ENCODE peak calls at places on chromosomes 2 and 18, in ten cellular contexts. Q, K, V, X, N, D, Y, M, E and T are unnamed samples.

GRCh38 chr18:70256994-70257393 is 31.9 kb upstream of the SOCS6 start:
- DNase-seq in X (no peak), D (no peak), E (no peak), N (no peak), K (no peak), Y (no peak), M (no peak), V (no peak), Q (no peak), T (no peak)

GRCh38 chr18:9022397-9023170 is 79.9 kb upstream of the NDUFV2 start:
- DNase-seq in N (no peak), E (no peak), Y (no peak), K (no peak), D (no peak), Q (no peak), X (no peak), M (no peak), V (peak; percentile 46), T (no peak)

GRCh38 chr2:22035333-22035964 is 911.7 kb downstream of the TDRD15 start:
- DNase-seq in X (no peak), N (no peak), D (no peak), M (no peak), K (peak; percentile 56), Q (no peak), E (no peak), V (no peak), Y (no peak), T (no peak)

GRCh38 chr2:141557329-141558098 is 573.3 kb downstream of the LRP1B start:
- DNase-seq in E (no peak), D (no peak), Y (no peak), V (peak; percentile 45), N (peak; percentile 97), X (no peak), Q (no peak), M (no peak), K (no peak), T (peak; percentile 83)

GRCh38 chr2:10580170-10580539 is 109.6 kb downstream of the NOL10 start:
- DNase-seq in E (no peak), K (no peak), N (no peak), M (no peak), D (no peak), Q (no peak), X (peak; percentile 68), Y (no peak), V (no peak), T (no peak)

GRCh38 chr2:51710222-51710621 is 678.3 kb upstream of the NRXN1 start:
- DNase-seq in X (peak; percentile 59), V (no peak), N (no peak), M (no peak), E (no peak), Q (no peak), Y (no peak), D (no peak), K (no peak), T (no peak)

GRCh38 chr2:130798472-130799221 is 38.1 kb upstream of the ARHGEF4 start:
- DNase-seq in Q (no peak), M (no peak), V (no peak), N (no peak), E (peak; percentile 31), X (peak; percentile 80), D (no peak), Y (no peak), K (peak; percentile 77), T (no peak)

GRCh38 chr2:10792001-10792400 is 20.6 kb downstream of the PDIA6 start:
- DNase-seq in V (no peak), N (no peak), Q (no peak), D (peak; percentile 68), E (no peak), K (no peak), Y (no peak), M (no peak), X (no peak), T (no peak)

GRCh38 chr2:17805717-17806354 is 10.4 kb upstream of the MSGN1 start:
- DNase-seq in X (no peak), M (no peak), D (no peak), K (no peak), Q (no peak), E (no peak), Y (no peak), V (no peak), N (no peak), T (no peak)

GRCh38 chr2:127531133-127531709 is 4.3 kb upstream of the MYO7B start:
- DNase-seq in K (no peak), Q (no peak), M (no peak), E (no peak), V (no peak), X (no peak), Y (no peak), D (no peak), N (peak; percentile 33), T (no peak)

GRCh38 chr2:237723613-237724012 is 75.0 kb upstream of the RBM44 start:
- DNase-seq in E (no peak), M (peak; percentile 57), V (no peak), D (no peak), Y (no peak), Q (no peak), K (no peak), X (peak; percentile 78), N (peak; percentile 59), T (peak; percentile 33)

GRCh38 chr18:11857177-11857887 is 6.1 kb downstream of the CHMP1B start:
- DNase-seq in M (peak; percentile 56), E (peak; percentile 48), Q (peak; percentile 65), K (peak; percentile 80), Y (no peak), N (peak; percentile 100), X (peak; percentile 73), V (peak; percentile 71), D (no peak), T (peak; percentile 100)

DNA sequence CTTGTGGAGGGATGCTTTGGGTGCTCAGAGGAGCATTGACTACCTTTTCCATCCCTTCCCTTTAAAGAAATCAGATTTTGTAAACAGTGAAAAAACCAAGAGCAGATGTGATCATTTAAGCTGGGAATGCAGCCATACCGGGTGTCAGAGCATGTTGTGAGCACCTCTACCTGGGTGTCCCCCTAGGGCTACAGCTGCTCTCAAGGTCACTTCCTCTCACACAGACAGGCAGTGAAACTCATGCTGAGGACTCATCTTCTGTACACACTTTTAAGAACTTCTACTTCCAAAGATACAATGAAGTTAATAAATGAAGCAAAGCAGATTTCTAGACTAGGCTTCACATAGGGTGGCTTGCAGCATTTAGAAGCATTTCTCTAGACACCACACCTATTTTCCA is 48.4 kb upstream of the FRZB start:
- DNase-seq in Q (no peak), K (no peak), Y (no peak), D (no peak), E (no peak), X (no peak), N (no peak), M (no peak), V (no peak), T (no peak)
- H3K27ac ChIP-seq in Q (no peak overlapping the region), K (no peak overlapping the region), Y (no peak overlapping the region), D (no peak overlapping the region), E (no peak overlapping the region), X (no peak overlapping the region), N (no peak overlapping the region), M (no peak overlapping the region), V (no peak overlapping the region), T (peak overlapping the region; percentile 38)

GRCh38 chr18:46096651-46097300 is 1.3 kb downstream of the ATP5F1A start:
- DNase-seq in K (no peak), D (no peak), E (no peak), N (no peak), Q (no peak), X (no peak), V (no peak), Y (no peak), M (no peak), T (no peak)
- H3K27ac ChIP-seq in K (peak overlapping the region; percentile 38), D (peak overlapping the region; percentile 93), E (peak overlapping the region; percentile 81), N (peak overlapping the region; percentile 73), Q (peak overlapping the region; percentile 95), X (no peak overlapping the region), V (peak overlapping the region; percentile 55), Y (peak overlapping the region; percentile 74), M (peak overlapping the region; percentile 81), T (peak overlapping the region; percentile 73)

GRCh38 chr2:64839844-64840243 is 149.4 kb upstream of the SLC1A4 start:
- DNase-seq in N (no peak), V (no peak), M (no peak), D (no peak), E (no peak), K (no peak), X (no peak), Q (peak; percentile 41), Y (no peak), T (no peak)
- H3K27ac ChIP-seq in N (peak overlapping the region; percentile 66), V (no peak overlapping the region), M (no peak overlapping the region), D (no peak overlapping the region), E (no peak overlapping the region), K (no peak overlapping the region), X (no peak overlapping the region), Q (peak overlapping the region; percentile 78), Y (no peak overlapping the region), T (peak overlapping the region; percentile 97)

DNA sequence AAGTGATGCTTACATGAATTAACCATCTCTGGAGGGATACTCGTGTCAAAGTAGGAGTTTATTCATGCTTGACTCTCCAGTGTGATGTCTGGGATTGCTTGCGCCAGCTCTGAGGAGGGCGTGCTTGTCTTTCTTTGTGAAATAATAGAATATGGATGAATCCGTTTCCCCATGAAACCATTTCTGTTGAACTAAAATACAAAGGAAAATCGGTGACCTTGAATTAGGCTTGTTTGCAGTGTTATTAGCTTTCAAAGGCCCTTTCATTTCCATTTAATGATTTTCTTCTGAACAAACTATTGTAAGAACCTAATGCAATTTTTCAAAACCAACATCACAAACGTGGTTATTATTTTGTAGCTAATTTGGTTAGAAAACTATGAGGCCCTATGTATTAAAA is 78.0 kb downstream of the EML6 start:
- DNase-seq in X (no peak), N (no peak), M (no peak), K (no peak), D (no peak), E (no peak), V (no peak), Q (no peak), Y (no peak), T (no peak)
- H3K27ac ChIP-seq in X (no peak overlapping the region), N (no peak overlapping the region), M (no peak overlapping the region), K (no peak overlapping the region), D (no peak overlapping the region), E (no peak overlapping the region), V (no peak overlapping the region), Q (no peak overlapping the region), Y (no peak overlapping the region), T (no peak overlapping the region)

GRCh38 chr2:189045836-189046235 is 71.7 kb downstream of the COL3A1 start:
- DNase-seq in D (no peak), Q (no peak), N (no peak), X (no peak), E (no peak), M (no peak), Y (no peak), V (no peak), K (no peak), T (no peak)
- H3K27ac ChIP-seq in D (no peak overlapping the region), Q (no peak overlapping the region), N (no peak overlapping the region), X (no peak overlapping the region), E (no peak overlapping the region), M (no peak overlapping the region), Y (no peak overlapping the region), V (no peak overlapping the region), K (no peak overlapping the region), T (no peak overlapping the region)

GRCh38 chr2:33145459-33145858 is 198.7 kb downstream of the LTBP1 start:
- DNase-seq in Q (no peak), V (no peak), N (no peak), K (no peak), D (no peak), E (no peak), X (no peak), M (no peak), Y (no peak), T (no peak)
- H3K27ac ChIP-seq in Q (no peak overlapping the region), V (no peak overlapping the region), N (no peak overlapping the region), K (no peak overlapping the region), D (no peak overlapping the region), E (peak overlapping the region; percentile 63), X (no peak overlapping the region), M (peak overlapping the region; percentile 5), Y (no peak overlapping the region), T (no peak overlapping the region)

GRCh38 chr18:376307-376706 is 108.5 kb upstream of the THOC1 start:
- DNase-seq in E (no peak), M (no peak), D (no peak), X (no peak), Q (no peak), Y (no peak), V (peak; percentile 92), K (no peak), N (no peak), T (no peak)
- H3K27ac ChIP-seq in E (peak overlapping the region; percentile 47), M (peak overlapping the region; percentile 31), D (no peak overlapping the region), X (no peak overlapping the region), Q (no peak overlapping the region), Y (no peak overlapping the region), V (no peak overlapping the region), K (no peak overlapping the region), N (no peak overlapping the region), T (no peak overlapping the region)